ENCODE peak calls at places on chromosomes 16 and 17, in eight cellular contexts. H is stimulated activated CD8-positive, alpha-beta memory T cell treated with anti-CD3 and anti-CD28 coated beads, Interleukin-7, amount 100 ng/mL, for 1 hour; T is LHCN-M2; O is neural progenitor cell; X is NCI-H1436 treated with DMSO at 0.1 percent for 48 hours; L is HT1080; M is WTC11; N is endothelial cell. S is an unnamed sample.
A peak's percentile ranks its signal among the peaks of the same experiment; 100 is the strongest.

GRCh38 chr16:3180445-3180878 is 7.5 kb upstream of the OR1F1 start:
- DNase-seq in M (peak; percentile 72), N (no peak), O (no peak), X (no peak), H (no peak), L (peak; percentile 79), T (no peak), S (no peak)

GRCh38 chr17:73478768-73479424 is 165.3 kb downstream of the SDK2 start:
- DNase-seq in H (no peak), O (peak; percentile 44), L (no peak), T (no peak), M (peak; percentile 58), N (no peak), X (no peak), S (no peak)

GRCh38 chr16:11869657-11870228 is 18.4 kb upstream of the RSL1D1 start:
- DNase-seq in L (no peak), H (no peak), O (no peak), N (no peak), T (no peak), X (no peak), M (no peak), S (no peak)

GRCh38 chr17:82061047-82061925 is 4.3 kb downstream of the DUS1L start:
- DNase-seq in L (no peak), H (no peak), T (no peak), O (no peak), N (no peak), X (no peak), M (no peak), S (no peak)

GRCh38 chr16:10625595-10626357 is 45.4 kb upstream of the EMP2 start:
- DNase-seq in N (no peak), X (no peak), T (peak; percentile 66), L (peak; percentile 22), M (no peak), O (no peak), H (no peak), S (no peak)

GRCh38 chr16:22623351-22623781 is 112.7 kb downstream of the NPIPB5 start:
- DNase-seq in M (no peak), O (no peak), N (no peak), X (no peak), H (no peak), T (peak; percentile 84), L (peak; percentile 64), S (no peak)

GRCh38 chr17:58532555-58532951 is 18.1 kb upstream of the MTMR4 start:
- DNase-seq in O (peak; percentile 30), M (no peak), T (no peak), N (no peak), X (no peak), L (no peak), H (no peak), S (no peak)

GRCh38 chr17:34354637-34355036 is 1.6 kb upstream of the CCL13 start:
- DNase-seq in T (no peak), O (no peak), M (no peak), X (no peak), L (no peak), N (no peak), H (no peak), S (no peak)

GRCh38 chr17:77941004-77941403 is 17.5 kb upstream of the TNRC6C start:
- DNase-seq in N (no peak), O (no peak), T (no peak), M (no peak), H (no peak), L (no peak), X (no peak), S (no peak)

GRCh38 chr16:83689385-83689831 is 118.4 kb upstream of the HSBP1 start:
- DNase-seq in M (no peak), O (no peak), L (peak; percentile 84), H (no peak), N (no peak), X (no peak), T (peak; percentile 87), S (no peak)

GRCh38 chr16:55499281-55499680 is 9.6 kb upstream of the LPCAT2 start:
- DNase-seq in M (no peak), X (no peak), N (no peak), T (no peak), O (no peak), L (no peak), H (no peak), S (no peak)

GRCh38 chr16:11819798-11820197 is 22.7 kb upstream of the ZC3H7A start:
- DNase-seq in T (no peak), O (no peak), L (no peak), X (no peak), M (no peak), H (no peak), N (no peak), S (no peak)

GRCh38 chr16:30367349-30368009 is 2.8 kb downstream of the TBC1D10B start:
- DNase-seq in O (no peak), T (no peak), H (no peak), M (no peak), X (no peak), N (no peak), L (no peak), S (no peak)

S was measured in SK-N-MC.